ENCODE peak calls at places on chromosomes 1 and 21, in six cellular contexts. J is hepatocyte, I is SK-N-SH, F is right lobe of liver, S is ovary, T is tibial artery. R is an unnamed sample. For H3K4me1, the result is how much of the 10 kb centered on the place peaks cover.

GRCh38 chr1:155093938-155094621 is 15.4 kb downstream of the EFNA3 start:
- DNase-seq in T (no peak), J (peak), F (peak), I (peak), S (peak), R (no peak)

GRCh38 chr1:46526689-46527291 is 24.7 kb downstream of the KNCN start:
- DNase-seq in J (no peak), S (no peak), I (no peak), F (peak), T (no peak), R (no peak)

GRCh38 chr1:94324168-94324544 is 86.8 kb upstream of the ARHGAP29 start:
- DNase-seq in T (no peak), S (no peak), J (no peak), I (no peak), F (no peak), R (no peak)

GRCh38 chr21:44890338-44890931 is 16.9 kb upstream of the PTTG1IP start:
- DNase-seq in F (peak), J (no peak), I (peak), T (no peak), S (no peak), R (no peak)

GRCh38 chr1:2363847-2364513 is 27.4 kb downstream of the MORN1 start:
- DNase-seq in S (no peak), I (no peak), T (no peak), F (no peak), J (no peak), R (no peak)

GRCh38 chr1:115828101-115829022 is 12.6 kb downstream of the NHLH2 start:
- DNase-seq in S (peak), I (peak), J (peak), F (no peak), T (no peak), R (peak)

GRCh38 chr1:7386226-7387052 is 384.7 kb upstream of the VAMP3 start:
- DNase-seq in I (no peak), J (no peak), F (no peak), T (peak), S (no peak), R (no peak)

GRCh38 chr1:67646145-67647035 is 38.6 kb upstream of the GADD45A start:
- DNase-seq in F (peak), S (peak), T (peak), I (peak), J (peak), R (no peak)

GRCh38 chr1:29122662-29122986 is 1.1 kb downstream of the TMEM200B start:
- DNase-seq in S (peak), T (peak), I (peak), F (peak), J (peak), R (peak)

GRCh38 chr1:67214420-67215174 is 48.3 kb downstream of the IL23R start:
- DNase-seq in I (no peak), F (no peak), T (no peak), J (peak), S (no peak), R (no peak)

GRCh38 chr1:176517484-176517883 is 54.5 kb downstream of the PAPPA2 start:
- DNase-seq in T (no peak), J (peak), S (no peak), I (peak), F (no peak), R (no peak)

GRCh38 chr1:43545686-43546387 is 15.2 kb downstream of the PTPRF start:
- DNase-seq in I (peak), S (peak), T (peak), F (peak), J (peak), R (peak)

GRCh38 chr1:62621907-62622306 is 24.6 kb downstream of the ANGPTL3 start:
- DNase-seq in I (no peak), J (peak), S (peak), F (peak), T (no peak), R (peak)

GRCh38 chr1:198630863-198631262 is 8.0 kb upstream of the PTPRC start:
- DNase-seq in J (no peak), S (no peak), F (no peak), T (no peak), I (no peak), R (no peak)

GRCh38 chr1:184827600-184828368 is 73.1 kb upstream of the EDEM3 start:
- DNase-seq in F (no peak), J (peak), S (no peak), I (no peak), T (no peak), R (no peak)

GRCh38 chr1:2556277-2557145 is at the start of gene TNFRSF14:
- DNase-seq in J (peak), S (peak), F (peak), T (peak), I (no peak), R (peak)

GRCh38 chr1:229303855-229304254 is 32.9 kb downstream of the RAB4A start:
- DNase-seq in T (no peak), F (no peak), S (no peak), J (no peak), I (no peak), R (no peak)

GRCh38 chr1:84763912-84764675 is 73.8 kb upstream of the SSX2IP start:
- DNase-seq in I (no peak), J (no peak), T (no peak), S (no peak), F (no peak), R (no peak)

GRCh38 chr1:30378023-30378596 is 345.3 kb downstream of the MATN1 start:
- DNase-seq in T (peak), F (no peak), S (peak), I (no peak), J (no peak), R (peak)

GRCh38 chr1:115052454-115053083 is 22.9 kb downstream of the TSHB start:
- DNase-seq in T (no peak), I (peak), F (no peak), J (peak), S (peak), R (no peak)

GRCh38 chr21:25942145-25942544 is 207.4 kb downstream of the GABPA start:
- DNase-seq in S (no peak), T (no peak), J (no peak), I (no peak), F (no peak), R (no peak)

GRCh38 chr21:25936776-25937175 is 202.0 kb downstream of the GABPA start:
- DNase-seq in I (no peak), S (no peak), F (no peak), J (no peak), T (no peak), R (no peak)

GRCh38 chr21:25934771-25935224 is 200.0 kb downstream of the GABPA start:
- DNase-seq in T (peak), S (peak), I (no peak), F (peak), J (peak), R (peak)

GRCh38 chr21:25938673-25939395 is 204.1 kb downstream of the GABPA start:
- DNase-seq in S (no peak), I (no peak), T (no peak), F (no peak), J (no peak), R (no peak)

DNA sequence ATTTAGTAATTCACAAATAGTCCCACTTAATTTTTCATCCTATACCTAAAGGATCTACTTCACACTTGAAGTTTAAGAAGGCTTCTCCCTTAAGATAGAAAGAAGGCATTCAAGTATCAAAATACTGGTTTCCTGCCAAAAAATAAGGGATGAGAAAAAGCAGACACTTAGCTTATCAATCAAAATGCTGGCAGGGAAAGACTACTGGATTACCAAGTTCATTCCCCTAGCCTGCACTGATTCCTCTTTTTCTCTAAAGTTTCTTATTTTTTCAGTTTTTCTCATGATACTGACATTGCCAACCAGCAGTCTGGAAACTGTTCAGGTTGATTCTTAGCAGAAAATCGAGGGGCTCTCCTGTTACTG is 204.6 kb downstream of the GABPA start:
- DNase-seq in J (no peak), S (no peak), I (no peak), T (no peak), F (no peak), R (no peak)
- H3K27ac ChIP-seq in J (no peak), S (no peak), I (no peak), T (no peak), F (no peak), R (no peak)

GRCh38 chr1:40132383-40133121 is 28.6 kb upstream of the RLF start:
- DNase-seq in S (no peak), F (no peak), I (peak), J (no peak), T (no peak), R (no peak)
- H3K4me3 ChIP-seq in S (no peak), F (no peak), I (no peak), J (no peak), T (no peak), R (no peak)

DNA sequence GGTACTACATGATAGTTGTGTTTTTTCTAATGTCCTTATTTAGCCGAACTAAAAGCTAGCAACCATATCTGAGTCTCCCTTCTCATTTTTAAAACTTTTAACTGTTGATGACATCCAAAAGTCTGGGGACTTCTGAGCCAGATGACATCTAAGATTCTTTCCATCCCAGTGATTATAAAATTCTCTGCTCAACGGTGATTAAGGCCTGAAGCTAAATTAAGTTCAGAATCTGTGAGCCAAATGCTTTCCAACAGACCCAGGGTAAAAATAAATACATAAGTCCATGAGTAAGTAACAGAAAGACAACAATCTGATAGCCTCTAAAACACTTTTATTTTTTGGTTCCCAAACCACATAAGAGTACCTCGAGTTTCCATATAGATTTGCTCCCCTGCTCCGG is 13.1 kb upstream of the PTP4A2 start:
- DNase-seq in J (no peak), T (no peak), S (no peak), I (no peak), F (no peak), R (no peak)
- H3K4me1 ChIP-seq in J (under half), T (under half), S (under half), I (under half), F (under half), R (under half)

GRCh38 chr1:70443739-70444138 is 32.7 kb downstream of the CTH start:
- DNase-seq in F (no peak), I (no peak), S (no peak), J (no peak), T (no peak), R (no peak)
- H3K27ac ChIP-seq in F (no peak), I (no peak), S (no peak), J (no peak), T (no peak), R (no peak)